ENCODE peak calls at places on chromosomes 13 and 19, in nine cellular contexts. W, D, Q, X, G, O, R, K and E are unnamed samples.

GRCh38 chr19:58497634-58498170 is 14.1 kb downstream of the SLC27A5 start:
- DNase-seq in W (no peak), D (no peak), Q (no peak), X (no peak), G (no peak), O (no peak), R (no peak), K (no peak), E (no peak)

GRCh38 chr13:73082471-73082870 is 23.7 kb downstream of the KLF5 start:
- DNase-seq in W (no peak), D (no peak), Q (no peak), X (no peak), G (no peak), O (no peak), R (no peak), K (no peak), E (no peak)

GRCh38 chr13:111944171-111944583 is 122.8 kb upstream of the SOX1 start:
- DNase-seq in W (no peak), D (peak), Q (no peak), X (no peak), G (peak), O (peak), R (no peak), K (no peak), E (no peak)

GRCh38 chr13:54078271-54078670 is 1049.7 kb downstream of the OLFM4 start:
- DNase-seq in W (no peak), D (no peak), Q (no peak), X (no peak), G (no peak), O (no peak), R (no peak), K (no peak), E (no peak)

GRCh38 chr13:50222569-50223332 is 207.5 kb downstream of the KCNRG start:
- DNase-seq in W (no peak), D (peak), Q (peak), X (peak), G (no peak), O (no peak), R (peak), K (peak), E (no peak)

GRCh38 chr19:6767081-6767356 is 216 bp downstream of the SH2D3A start:
- DNase-seq in W (no peak), D (no peak), Q (no peak), X (no peak), G (no peak), O (no peak), R (no peak), K (no peak), E (no peak)

GRCh38 chr13:97125051-97125809 is 96.9 kb upstream of the MBNL2 start:
- DNase-seq in W (no peak), D (no peak), Q (no peak), X (peak), G (no peak), O (no peak), R (no peak), K (peak), E (no peak)

GRCh38 chr19:22914646-22915045 is 82.6 kb downstream of the ZNF723 start:
- DNase-seq in W (no peak), D (no peak), Q (no peak), X (no peak), G (no peak), O (no peak), R (no peak), K (no peak), E (no peak)

GRCh38 chr13:54210397-54211050 is 1181.9 kb downstream of the OLFM4 start:
- DNase-seq in W (no peak), D (no peak), Q (no peak), X (no peak), G (no peak), O (no peak), R (no peak), K (no peak), E (no peak)

GRCh38 chr19:17883627-17884413 is 12.1 kb downstream of the SLC5A5 start:
- DNase-seq in W (no peak), D (no peak), Q (no peak), X (no peak), G (peak), O (no peak), R (no peak), K (no peak), E (no peak)

GRCh38 chr19:8209965-8210659 is 942 bp downstream of the CERS4 start:
- DNase-seq in W (peak), D (no peak), Q (no peak), X (no peak), G (no peak), O (no peak), R (peak), K (no peak), E (no peak)

GRCh38 chr13:105008606-105009005 is 1526.9 kb downstream of the EFNB2 start:
- DNase-seq in W (no peak), D (no peak), Q (no peak), X (peak), G (no peak), O (no peak), R (no peak), K (no peak), E (no peak)

GRCh38 chr19:39818626-39819097 is 15.3 kb downstream of the DYRK1B start:
- DNase-seq in W (no peak), D (no peak), Q (no peak), X (no peak), G (no peak), O (no peak), R (no peak), K (no peak), E (no peak)

GRCh38 chr19:42480335-42481095 is 37.8 kb upstream of the CXCL17 start:
- DNase-seq in W (no peak), D (no peak), Q (no peak), X (peak), G (no peak), O (no peak), R (no peak), K (peak), E (no peak)

GRCh38 chr19:40689339-40690049 is 957 bp downstream of the NUMBL start:
- DNase-seq in W (no peak), D (no peak), Q (no peak), X (peak), G (no peak), O (no peak), R (peak), K (no peak), E (no peak)

GRCh38 chr13:85828094-85828684 is 29.0 kb upstream of the SLITRK6 start:
- DNase-seq in W (no peak), D (no peak), Q (no peak), X (peak), G (no peak), O (no peak), R (no peak), K (peak), E (no peak)

GRCh38 chr19:56356944-56357343 is 36.4 kb downstream of the ZNF582 start:
- DNase-seq in W (no peak), D (no peak), Q (no peak), X (no peak), G (no peak), O (no peak), R (no peak), K (no peak), E (no peak)

GRCh38 chr19:42496551-42497133 is 31.6 kb downstream of the CEACAM1 start:
- DNase-seq in W (no peak), D (no peak), Q (no peak), X (no peak), G (no peak), O (no peak), R (no peak), K (no peak), E (no peak)

GRCh38 chr13:40667622-40667978 is 1.2 kb upstream of the FOXO1 start:
- DNase-seq in W (no peak), D (no peak), Q (no peak), X (no peak), G (no peak), O (peak), R (peak), K (no peak), E (no peak)

GRCh38 chr13:41916173-41916954 is 44.5 kb downstream of the VWA8 start:
- DNase-seq in W (no peak), D (no peak), Q (no peak), X (peak), G (no peak), O (no peak), R (no peak), K (peak), E (no peak)

GRCh38 chr19:50204811-50205675 is 1.6 kb downstream of the MYH14 start:
- DNase-seq in W (peak), D (peak), Q (no peak), X (no peak), G (peak), O (peak), R (peak), K (no peak), E (peak)

GRCh38 chr13:70253834-70254233 is 145.6 kb upstream of the KLHL1 start:
- DNase-seq in W (no peak), D (no peak), Q (no peak), X (peak), G (no peak), O (no peak), R (no peak), K (peak), E (no peak)

GRCh38 chr19:41740415-41741243 is 14.7 kb upstream of the CEACAM6 start:
- DNase-seq in W (no peak), D (no peak), Q (no peak), X (no peak), G (no peak), O (no peak), R (no peak), K (no peak), E (no peak)

GRCh38 chr19:17553256-17553655 is 2.2 kb upstream of the COLGALT1 start:
- DNase-seq in W (no peak), D (no peak), Q (no peak), X (peak), G (peak), O (no peak), R (no peak), K (peak), E (no peak)

GRCh38 chr13:101941095-101941777 is 460.6 kb downstream of the FGF14 start:
- DNase-seq in W (no peak), D (no peak), Q (no peak), X (peak), G (no peak), O (no peak), R (no peak), K (peak), E (no peak)

GRCh38 chr13:33069365-33069764 is 53.1 kb downstream of the KL start:
- DNase-seq in W (no peak), D (no peak), Q (no peak), X (no peak), G (no peak), O (no peak), R (no peak), K (no peak), E (no peak)

GRCh38 chr19:51761696-51762095 is 716 bp downstream of the FPR2 start:
- DNase-seq in W (no peak), D (no peak), Q (no peak), X (no peak), G (no peak), O (no peak), R (no peak), K (no peak), E (no peak)
- TF ChIP-seq CTCF in W (no peak), D (no peak), Q (no peak), X (no peak), G (no peak), O (no peak), R (no peak), K (no peak), E (no peak)

GRCh38 chr13:91375119-91375729 is 23.2 kb upstream of the GPC5 start:
- DNase-seq in W (no peak), D (no peak), Q (no peak), X (no peak), G (no peak), O (no peak), R (no peak), K (peak), E (no peak)
- TF ChIP-seq CTCF in W (peak), D (peak), Q (peak), X (peak), G (peak), O (peak), R (no peak), K (peak), E (peak)

GRCh38 chr19:797528-798414 is 519 bp downstream of the PTBP1 start:
- DNase-seq in W (peak), D (peak), Q (peak), X (peak), G (peak), O (peak), R (peak), K (peak), E (peak)

GRCh38 chr19:798415-799075 is 1.3 kb downstream of the PTBP1 start:
- DNase-seq in W (no peak), D (no peak), Q (no peak), X (no peak), G (no peak), O (peak), R (peak), K (no peak), E (no peak)

GRCh38 chr19:801030-801860 is 4.0 kb downstream of the PTBP1 start:
- DNase-seq in W (no peak), D (peak), Q (no peak), X (peak), G (no peak), O (no peak), R (peak), K (peak), E (no peak)

GRCh38 chr19:800360-801029 is 3.2 kb downstream of the PTBP1 start:
- DNase-seq in W (no peak), D (no peak), Q (no peak), X (peak), G (no peak), O (peak), R (peak), K (no peak), E (no peak)

DNA sequence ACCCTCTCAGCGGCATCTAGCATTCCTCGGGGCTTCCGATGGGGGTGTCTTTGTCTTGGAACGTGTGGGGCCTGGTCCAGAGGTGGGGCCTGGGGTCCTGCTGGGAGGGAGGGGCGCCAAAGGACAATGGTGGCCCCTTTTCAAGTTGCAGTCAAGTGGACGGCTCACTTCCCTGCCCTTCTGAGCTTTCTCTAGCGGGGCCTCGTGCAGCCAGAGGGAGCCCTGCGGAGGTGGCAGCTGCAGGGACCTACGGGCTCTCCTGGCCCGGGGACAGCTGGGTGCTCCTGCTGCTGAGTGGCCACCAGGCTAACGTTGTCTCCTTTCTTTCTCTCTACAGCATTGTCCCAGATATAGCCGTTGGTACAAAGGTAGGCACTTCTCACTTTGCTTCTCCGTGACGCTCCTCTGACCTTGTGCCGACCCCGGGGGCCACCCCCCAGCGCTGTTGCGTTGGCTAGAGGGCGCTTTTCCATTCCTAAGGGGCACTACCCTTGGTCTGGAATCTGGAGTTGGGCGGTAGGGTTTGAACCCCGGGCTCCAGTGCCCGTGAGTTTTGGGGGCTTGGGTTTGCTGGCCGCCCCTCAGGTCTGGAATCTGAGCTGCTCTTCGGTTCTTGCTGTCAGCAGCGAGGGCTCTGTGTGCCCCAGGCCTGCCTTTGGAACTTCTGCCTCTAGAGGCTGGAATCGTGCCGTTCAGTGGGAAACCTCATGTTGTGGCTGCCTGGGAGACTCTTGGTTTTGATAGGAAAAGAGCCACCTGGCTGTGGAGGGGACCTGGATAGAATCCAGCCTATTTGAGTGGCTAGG is 2.0 kb downstream of the PTBP1 start:
- DNase-seq in W (peak), D (no peak), Q (no peak), X (peak), G (peak), O (no peak), R (no peak), K (peak), E (no peak)
- TF ChIP-seq CTCF in W (peak), D (no peak), Q (no peak), X (peak), G (peak), O (peak), R (no peak), K (peak), E (peak)

GRCh38 chr19:35911173-35911572 is 3.1 kb upstream of the TYROBP start:
- DNase-seq in W (no peak), D (no peak), Q (no peak), X (no peak), G (peak), O (no peak), R (no peak), K (no peak), E (no peak)
- TF ChIP-seq CTCF in W (no peak), D (no peak), Q (no peak), X (no peak), G (peak), O (no peak), R (no peak), K (no peak), E (no peak)

DNA sequence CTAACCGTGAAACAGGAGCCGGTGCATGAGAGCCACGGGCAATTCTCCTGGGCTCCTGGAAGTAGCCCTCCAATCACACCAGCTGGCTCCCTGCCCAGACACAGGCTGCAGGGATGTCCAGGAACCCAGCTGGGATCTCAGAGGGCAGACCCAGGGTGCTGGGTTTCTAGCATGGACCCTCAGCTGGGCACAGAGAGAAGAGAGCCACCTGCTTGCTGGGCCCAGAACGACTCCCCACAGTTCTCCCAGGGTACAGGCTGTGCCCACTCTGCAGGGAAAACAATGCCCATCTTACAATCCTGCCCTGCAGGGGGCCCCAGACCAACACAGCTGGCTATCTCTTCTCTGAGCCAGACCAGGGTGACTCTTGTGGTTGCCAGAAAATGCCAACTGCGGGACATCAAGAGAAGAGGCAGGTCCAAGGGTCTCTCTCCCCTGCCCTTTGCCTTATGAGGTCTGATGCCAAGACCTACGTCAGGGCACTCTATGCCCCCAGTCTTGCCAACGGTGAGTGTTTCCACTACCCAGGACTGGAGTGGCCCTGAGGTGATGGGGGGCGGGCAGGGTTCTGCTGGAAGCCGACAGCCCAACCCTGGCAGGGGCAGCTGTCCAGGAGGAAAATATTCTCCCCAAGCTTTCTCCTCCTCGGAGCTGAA is 64.6 kb downstream of the CEBPG start:
- DNase-seq in W (no peak), D (peak), Q (peak), X (peak), G (no peak), O (peak), R (peak), K (peak), E (no peak)
- TF ChIP-seq CTCF in W (no peak), D (no peak), Q (peak), X (no peak), G (no peak), O (peak), R (no peak), K (peak), E (no peak)

GRCh38 chr13:99812611-99813010 is 159.0 kb downstream of the ZIC5 start:
- DNase-seq in W (no peak), D (no peak), Q (no peak), X (peak), G (no peak), O (no peak), R (no peak), K (no peak), E (no peak)

GRCh38 chr13:99813346-99814095 is 158.0 kb downstream of the ZIC5 start:
- DNase-seq in W (no peak), D (no peak), Q (no peak), X (no peak), G (no peak), O (no peak), R (no peak), K (no peak), E (no peak)

GRCh38 chr13:99808786-99809185 is 162.8 kb downstream of the ZIC5 start:
- DNase-seq in W (no peak), D (no peak), Q (no peak), X (no peak), G (no peak), O (no peak), R (no peak), K (no peak), E (no peak)

GRCh38 chr13:99809931-99810330 is 161.6 kb downstream of the ZIC5 start:
- DNase-seq in W (no peak), D (no peak), Q (no peak), X (no peak), G (no peak), O (no peak), R (no peak), K (no peak), E (no peak)

DNA sequence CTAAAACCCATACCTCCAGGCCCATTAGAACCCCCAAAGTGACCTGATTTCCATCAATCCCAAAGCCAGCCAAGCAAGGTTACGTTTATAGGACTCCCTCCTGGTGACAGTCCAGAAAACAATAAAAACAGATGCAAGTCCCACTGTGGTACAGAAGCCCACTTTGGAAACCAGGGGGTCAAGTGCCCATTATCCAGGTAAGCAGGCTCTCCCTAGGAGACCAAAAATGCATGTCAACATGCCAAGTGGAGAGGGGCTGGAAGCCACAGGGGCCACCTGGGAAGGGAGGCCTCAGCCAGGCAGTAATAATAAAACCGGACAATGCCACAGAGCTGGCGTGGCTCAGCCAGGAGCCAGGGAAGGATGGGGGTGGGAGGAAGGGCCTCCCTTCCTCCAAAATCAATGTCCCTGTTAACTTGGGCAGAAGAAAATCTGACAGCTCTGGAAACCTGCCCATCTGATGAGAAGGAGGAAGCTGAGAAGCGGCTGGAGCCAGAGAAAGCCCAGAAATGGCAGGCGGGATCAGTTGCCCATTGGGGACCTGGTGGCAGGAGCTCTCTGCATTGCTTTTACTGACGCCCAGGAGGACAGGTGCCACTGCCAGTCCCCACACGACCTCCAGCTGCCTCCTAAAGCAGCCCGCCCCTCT is 160.4 kb downstream of the ZIC5 start:
- DNase-seq in W (no peak), D (no peak), Q (no peak), X (no peak), G (no peak), O (no peak), R (no peak), K (no peak), E (no peak)
- TF ChIP-seq CTCF in W (no peak), D (no peak), Q (no peak), X (no peak), G (no peak), O (no peak), R (no peak), K (no peak), E (no peak)

GRCh38 chr19:4662812-4663211 is 7.3 kb downstream of the MYDGF start:
- DNase-seq in W (no peak), D (no peak), Q (no peak), X (no peak), G (no peak), O (no peak), R (no peak), K (no peak), E (no peak)

GRCh38 chr19:4660993-4661392 is 9.1 kb downstream of the MYDGF start:
- DNase-seq in W (no peak), D (no peak), Q (no peak), X (no peak), G (no peak), O (no peak), R (no peak), K (no peak), E (no peak)

GRCh38 chr19:4657835-4658234 is 12.3 kb downstream of the MYDGF start:
- DNase-seq in W (no peak), D (no peak), Q (no peak), X (no peak), G (no peak), O (no peak), R (no peak), K (no peak), E (no peak)

GRCh38 chr19:4662020-4662695 is 8.0 kb downstream of the MYDGF start:
- DNase-seq in W (no peak), D (no peak), Q (no peak), X (no peak), G (no peak), O (no peak), R (no peak), K (no peak), E (no peak)

GRCh38 chr19:4660181-4660791 is 9.9 kb downstream of the MYDGF start:
- DNase-seq in W (no peak), D (no peak), Q (no peak), X (no peak), G (peak), O (no peak), R (no peak), K (no peak), E (no peak)
- TF ChIP-seq CTCF in W (no peak), D (peak), Q (no peak), X (no peak), G (peak), O (peak), R (peak), K (peak), E (peak)

GRCh38 chr19:55080915-55081772 is 5.5 kb downstream of the EPS8L1 start:
- DNase-seq in W (peak), D (peak), Q (no peak), X (peak), G (peak), O (peak), R (peak), K (peak), E (peak)
- TF ChIP-seq CTCF in W (no peak), D (no peak), Q (no peak), X (no peak), G (no peak), O (no peak), R (no peak), K (no peak), E (no peak)